ENCODE peak calls at places on chromosomes 2 and 18, in seven cellular contexts. A, B, W, F, M, R and D are unnamed samples. For H3K4me1, the result is how much of the 10 kb centered on the place peaks cover.

GRCh38 chr2:71226391-71226964 is 425 bp downstream of the PAIP2B start:
- DNase-seq in B (no peak), A (peak), W (no peak), R (peak), F (no peak), M (peak), D (peak)

GRCh38 chr18:63236417-63236816 is 83.2 kb downstream of the BCL2 start:
- DNase-seq in F (no peak), M (no peak), B (no peak), R (no peak), A (no peak), W (no peak), D (no peak)

GRCh38 chr18:62558015-62558663 is 35.3 kb downstream of the ZCCHC2 start:
- DNase-seq in W (no peak), A (no peak), F (no peak), B (no peak), M (no peak), R (no peak), D (no peak)

GRCh38 chr2:37349376-37349775 is 4.9 kb downstream of the QPCT start:
- DNase-seq in F (no peak), B (no peak), W (no peak), A (peak), R (no peak), M (peak), D (no peak)

GRCh38 chr2:108436976-108437375 is 12.0 kb upstream of the GCC2 start:
- DNase-seq in W (no peak), M (no peak), R (no peak), A (peak), F (no peak), B (no peak), D (no peak)

GRCh38 chr2:237864940-237865622 is 5.7 kb downstream of the RAMP1 start:
- DNase-seq in F (no peak), A (no peak), W (no peak), B (peak), R (peak), M (no peak), D (no peak)

GRCh38 chr2:9108210-9108967 is 98.2 kb upstream of the ASAP2 start:
- DNase-seq in F (no peak), M (no peak), W (no peak), A (no peak), B (peak), R (peak), D (no peak)

GRCh38 chr18:28466213-28466612 is 289.3 kb upstream of the CDH2 start:
- DNase-seq in F (no peak), M (no peak), R (no peak), W (no peak), A (no peak), B (no peak), D (no peak)

GRCh38 chr18:11811009-11811408 is 40.2 kb upstream of the CHMP1B start:
- DNase-seq in M (no peak), B (no peak), F (no peak), W (no peak), A (no peak), R (no peak), D (no peak)

GRCh38 chr2:204030337-204030736 is 93.8 kb downstream of the ICOS start:
- DNase-seq in M (no peak), F (no peak), R (no peak), A (no peak), B (no peak), W (no peak), D (no peak)

GRCh38 chr2:11208083-11208482 is 52.8 kb downstream of the SLC66A3 start:
- DNase-seq in A (no peak), W (no peak), R (no peak), M (no peak), B (no peak), F (no peak), D (no peak)

GRCh38 chr2:182559623-182560022 is 132.8 kb upstream of the PDE1A start:
- DNase-seq in F (no peak), A (no peak), B (peak), W (no peak), R (no peak), M (no peak), D (no peak)

GRCh38 chr2:229713371-229714079 is 830 bp downstream of the DNER start:
- DNase-seq in F (no peak), R (peak), A (no peak), B (no peak), W (peak), M (peak), D (no peak)

GRCh38 chr2:26479131-26479970 is 1.4 kb upstream of the OTOF start:
- DNase-seq in B (no peak), R (no peak), M (no peak), F (no peak), W (no peak), A (no peak), D (no peak)

GRCh38 chr2:162915858-162916257 is 77.3 kb upstream of the KCNH7 start:
- DNase-seq in W (no peak), F (no peak), M (no peak), R (no peak), A (no peak), B (no peak), D (no peak)

GRCh38 chr2:99337931-99338580 is 867 bp downstream of the EIF5B start:
- DNase-seq in W (peak), F (no peak), B (peak), M (peak), A (peak), R (no peak), D (no peak)

GRCh38 chr2:14998548-14998947 is 366.0 kb downstream of the LRATD1 start:
- DNase-seq in R (no peak), B (no peak), M (no peak), A (no peak), W (no peak), F (no peak), D (no peak)

GRCh38 chr2:68385907-68386287 is 20.8 kb downstream of the PLEK start:
- DNase-seq in W (no peak), A (no peak), M (no peak), F (no peak), R (no peak), B (no peak), D (no peak)

GRCh38 chr18:48940854-48941531 is 9.8 kb downstream of the SMAD7 start:
- DNase-seq in F (peak), M (no peak), B (no peak), W (no peak), A (no peak), R (no peak), D (peak)

GRCh38 chr2:23617167-23617787 is 232.3 kb downstream of the KLHL29 start:
- DNase-seq in M (no peak), W (no peak), A (no peak), B (peak), F (no peak), R (peak), D (no peak)

GRCh38 chr2:121699421-121700328 is 37.0 kb downstream of the NIFK start:
- DNase-seq in R (peak), W (peak), A (peak), F (peak), M (no peak), B (peak), D (peak)

GRCh38 chr2:25424426-25425028 is 82.8 kb upstream of the DNMT3A start:
- DNase-seq in F (no peak), A (no peak), M (no peak), W (no peak), B (no peak), R (no peak), D (no peak)

GRCh38 chr18:74380916-74381315 is 65.3 kb downstream of the C18orf63 start:
- DNase-seq in R (no peak), A (no peak), F (no peak), B (no peak), M (no peak), W (no peak), D (no peak)

GRCh38 chr2:240879105-240879504 is 10.5 kb downstream of the AGXT start:
- DNase-seq in A (no peak), R (no peak), M (no peak), B (no peak), F (no peak), W (no peak), D (no peak)

GRCh38 chr2:100640329-100641114 is 77.7 kb downstream of the PDCL3 start:
- DNase-seq in F (no peak), A (no peak), R (no peak), B (peak), M (no peak), W (no peak), D (no peak)

GRCh38 chr2:8623958-8624591 is 57.8 kb upstream of the ID2 start:
- DNase-seq in A (no peak), R (no peak), F (no peak), W (no peak), B (no peak), M (no peak), D (no peak)

GRCh38 chr2:7621018-7621814 is 704.0 kb downstream of the RNF144A start:
- DNase-seq in W (no peak), R (no peak), B (no peak), A (no peak), F (no peak), M (no peak), D (no peak)

GRCh38 chr18:7458873-7459272 is 108.2 kb upstream of the PTPRM start:
- DNase-seq in F (no peak), R (no peak), B (no peak), W (no peak), M (no peak), A (no peak), D (no peak)
- H3K4me1 ChIP-seq in F (under half), R (under half), B (under half), W (under half), M (under half), A (under half), D (under half)

DNA sequence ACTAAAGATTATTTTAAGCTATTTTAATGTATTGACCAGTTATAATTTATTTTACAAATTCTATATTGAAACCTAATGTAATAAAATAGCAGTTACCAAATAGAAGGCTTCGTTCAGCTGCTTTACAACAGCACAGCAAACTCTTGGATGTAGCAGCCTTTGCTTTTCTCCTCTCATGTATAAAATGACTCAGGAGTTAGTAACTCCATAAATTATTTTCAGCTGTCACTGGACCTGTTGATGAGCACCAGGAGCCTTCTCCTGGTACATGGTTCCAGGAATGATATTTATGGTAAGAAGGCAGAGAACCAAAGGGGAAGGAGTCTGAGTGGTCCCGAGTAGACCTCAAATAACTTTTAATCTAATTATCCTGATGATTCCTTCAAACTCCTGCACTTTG is 256.4 kb upstream of the NETO1 start:
- DNase-seq in A (no peak), M (no peak), R (no peak), W (no peak), F (no peak), B (peak), D (no peak)
- H3K4me3 ChIP-seq in A (no peak), M (no peak), R (no peak), W (no peak), F (no peak), B (no peak), D (no peak)

GRCh38 chr2:136060401-136060940 is 57.5 kb downstream of the CXCR4 start:
- DNase-seq in F (no peak), M (no peak), B (peak), A (no peak), W (no peak), R (no peak), D (no peak)
- H3K4me1 ChIP-seq in F (half or more), M (under half), B (under half), A (half or more), W (under half), R (under half), D (under half)

GRCh38 chr2:30711646-30712085 is 95.6 kb downstream of the CAPN13 start:
- DNase-seq in M (peak), A (peak), F (peak), W (peak), B (peak), R (peak), D (peak)

GRCh38 chr2:30710461-30710860 is 96.8 kb downstream of the CAPN13 start:
- DNase-seq in W (no peak), B (no peak), A (no peak), F (no peak), M (no peak), R (no peak), D (no peak)

GRCh38 chr2:30708491-30709290 is 98.6 kb downstream of the CAPN13 start:
- DNase-seq in A (peak), F (no peak), M (no peak), R (no peak), W (peak), B (peak), D (no peak)

GRCh38 chr2:30709516-30709915 is 97.7 kb downstream of the CAPN13 start:
- DNase-seq in A (no peak), M (no peak), B (no peak), R (no peak), W (no peak), F (no peak), D (no peak)

DNA sequence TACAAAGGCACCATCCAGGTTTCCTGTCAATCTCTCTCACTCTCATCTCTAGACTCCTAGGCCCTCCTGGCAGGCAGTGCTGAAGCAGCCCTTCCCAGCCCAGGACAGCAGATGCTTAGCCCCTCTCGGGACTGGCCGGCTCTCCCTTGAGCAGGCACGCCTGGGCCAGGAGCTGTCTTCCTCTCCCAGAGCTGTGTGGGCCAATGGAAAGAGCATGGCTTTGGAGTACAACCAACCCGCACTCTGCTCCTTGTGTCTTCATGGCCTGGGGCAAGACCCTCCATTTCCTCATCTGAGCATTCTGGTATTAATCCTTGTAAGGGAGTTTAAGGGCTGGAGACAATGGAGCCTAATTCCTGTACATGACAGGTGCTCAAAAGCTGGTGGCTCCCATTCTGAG is 97.2 kb downstream of the CAPN13 start:
- DNase-seq in F (no peak), A (no peak), B (no peak), W (no peak), R (no peak), M (no peak), D (no peak)
- H3K4me3 ChIP-seq in F (no peak), A (no peak), B (no peak), W (no peak), R (no peak), M (no peak), D (no peak)

DNA sequence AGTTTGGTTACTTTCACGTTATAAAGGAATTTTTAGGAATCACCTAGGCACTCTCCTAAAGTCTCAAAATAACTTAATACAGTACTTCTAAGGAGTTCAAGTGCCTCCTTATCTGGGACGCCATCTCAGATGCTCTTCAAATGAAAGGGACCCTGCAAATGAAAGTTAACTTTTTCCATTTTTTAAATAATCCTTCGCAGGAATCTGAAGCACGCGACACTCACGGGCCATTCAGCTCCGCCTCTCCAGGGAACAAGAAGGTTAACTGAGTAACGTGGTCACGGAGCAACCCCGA is 537 bp upstream of the ZC3H15 start:
- DNase-seq in A (no peak), W (no peak), B (no peak), F (no peak), R (no peak), M (no peak), D (no peak)
- H3K4me1 ChIP-seq in A (under half), W (under half), B (under half), F (under half), R (under half), M (under half), D (half or more)

DNA sequence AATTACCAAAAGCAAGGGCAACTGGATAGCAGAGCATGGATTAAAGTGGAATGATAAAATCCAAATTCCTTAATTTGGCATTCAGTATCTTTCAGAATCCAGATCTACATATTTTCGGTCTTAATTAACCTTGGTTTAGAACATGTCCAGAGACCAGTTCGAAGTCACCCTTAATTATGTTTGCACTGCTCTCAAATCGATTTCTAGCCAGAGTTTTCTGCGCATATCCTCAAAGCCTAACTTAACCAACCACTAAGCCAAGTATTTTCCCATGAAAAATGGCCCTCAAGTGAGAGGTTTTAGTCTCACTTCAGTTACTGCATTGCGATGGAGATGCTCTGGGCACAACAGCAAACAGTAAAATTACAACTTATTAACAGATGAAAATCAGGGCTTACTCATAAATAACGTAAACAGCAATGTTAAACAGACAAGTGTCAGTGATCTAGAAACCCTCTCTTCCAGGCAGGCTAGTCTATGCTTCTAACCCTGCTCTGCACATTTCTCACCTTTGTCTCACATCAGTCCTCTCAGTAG is 4.5 kb downstream of the RTN4 start:
- DNase-seq in W (no peak), F (no peak), A (no peak), R (no peak), B (no peak), M (no peak), D (no peak)
- H3K4me3 ChIP-seq in W (peak), F (peak), A (no peak), R (peak), B (peak), M (no peak), D (no peak)

GRCh38 chr2:207252979-207253640 is 87.4 kb upstream of the KLF7 start:
- DNase-seq in F (no peak), W (no peak), B (peak), M (no peak), A (no peak), R (no peak), D (no peak)
- H3K4me1 ChIP-seq in F (under half), W (half or more), B (half or more), M (under half), A (under half), R (under half), D (under half)

DNA sequence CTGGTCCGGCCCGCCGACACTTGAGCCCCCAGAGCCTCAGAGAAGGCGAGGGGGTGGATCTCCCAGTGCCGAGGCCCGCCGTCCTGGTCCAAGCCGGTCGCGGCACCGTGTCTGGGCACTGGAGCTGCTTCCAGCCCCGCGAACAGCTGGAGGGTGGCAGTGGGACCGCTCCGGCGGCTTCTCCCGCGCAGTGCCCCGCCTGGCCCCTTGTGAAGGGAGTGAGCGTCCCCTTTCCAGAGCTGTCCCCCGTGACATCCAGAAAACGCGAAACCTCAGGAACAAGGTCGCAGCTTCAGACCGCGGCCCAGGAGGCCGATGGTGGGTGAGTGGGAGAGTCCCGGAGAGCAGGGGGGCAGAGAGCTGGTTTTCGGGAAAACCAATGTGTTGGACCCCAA is 579 bp upstream of the EMX1 start:
- DNase-seq in W (no peak), B (no peak), F (no peak), A (no peak), M (peak), R (peak), D (no peak)
- H3K4me3 ChIP-seq in W (peak), B (no peak), F (peak), A (no peak), M (peak), R (no peak), D (peak)

DNA sequence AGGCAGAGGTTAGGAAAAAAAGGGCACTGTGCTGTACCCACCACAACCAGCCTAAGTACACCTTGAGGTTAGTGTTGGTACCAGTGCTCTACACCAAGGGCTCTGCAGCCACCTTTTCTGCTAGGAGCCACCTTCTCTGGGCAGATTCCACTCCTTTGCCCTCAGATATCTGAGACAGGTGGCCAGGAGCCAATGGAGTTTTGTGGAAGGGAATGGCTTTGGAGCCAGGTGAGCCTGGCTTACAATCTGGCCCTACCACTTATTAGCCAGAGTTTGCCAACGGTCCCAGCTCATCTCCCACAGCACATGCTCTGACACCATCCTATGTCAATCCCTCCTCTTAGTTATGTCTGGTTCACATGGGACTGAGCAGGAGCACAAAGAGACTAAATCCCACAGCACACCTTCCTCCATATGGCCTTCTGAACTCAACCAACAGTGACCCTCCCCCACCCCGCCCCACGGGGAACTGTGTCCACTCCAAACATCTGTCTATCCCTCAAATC is 77.5 kb downstream of the CLHC1 start:
- DNase-seq in A (no peak), M (no peak), W (no peak), F (no peak), R (no peak), B (no peak), D (no peak)
- H3K4me1 ChIP-seq in A (under half), M (under half), W (under half), F (under half), R (under half), B (under half), D (under half)

GRCh38 chr2:119136872-119137271 is 21.7 kb downstream of the C1QL2 start:
- DNase-seq in B (no peak), F (no peak), W (no peak), M (no peak), R (no peak), A (no peak), D (no peak)

GRCh38 chr2:119137502-119137901 is 21.0 kb downstream of the C1QL2 start:
- DNase-seq in A (no peak), R (no peak), W (no peak), B (no peak), M (no peak), F (no peak), D (no peak)

GRCh38 chr2:119136093-119136492 is 22.5 kb downstream of the C1QL2 start:
- DNase-seq in W (no peak), M (no peak), B (no peak), R (no peak), F (no peak), A (no peak), D (no peak)

GRCh38 chr2:119134775-119135174 is 23.8 kb downstream of the C1QL2 start:
- DNase-seq in A (no peak), F (no peak), B (no peak), W (no peak), M (no peak), R (no peak), D (no peak)
- H3K4me3 ChIP-seq in A (no peak), F (no peak), B (no peak), W (no peak), M (no peak), R (no peak), D (no peak)